ENCODE peak calls at places on chromosomes 16 and 17, in seven cellular contexts. W, Q, N, O, E, X and U are unnamed samples.

GRCh38 chr17:29347831-29348281 is 42.3 kb upstream of the TAOK1 start:
- DNase-seq in W (no peak), Q (no peak), N (no peak), O (no peak), E (no peak), X (no peak), U (no peak)

GRCh38 chr16:50213939-50214519 is 52.3 kb upstream of the ADCY7 start:
- DNase-seq in W (no peak), Q (peak), N (no peak), O (peak), E (no peak), X (no peak), U (no peak)

GRCh38 chr17:72749119-72749572 is 343.3 kb downstream of the SLC39A11 start:
- DNase-seq in W (no peak), Q (no peak), N (no peak), O (no peak), E (no peak), X (no peak), U (no peak)

GRCh38 chr16:58219432-58219831 is 21.5 kb upstream of the CSNK2A2 start:
- DNase-seq in W (no peak), Q (no peak), N (no peak), O (no peak), E (no peak), X (no peak), U (no peak)

GRCh38 chr17:62626719-62627218 is 701 bp upstream of the MRC2 start:
- DNase-seq in W (no peak), Q (peak), N (peak), O (no peak), E (peak), X (peak), U (peak)

GRCh38 chr17:44828919-44829557 is 1.0 kb downstream of the GJC1 start:
- DNase-seq in W (no peak), Q (no peak), N (no peak), O (no peak), E (no peak), X (no peak), U (peak)

GRCh38 chr16:88456356-88457292 is 3.5 kb downstream of the ZFPM1 start:
- DNase-seq in W (no peak), Q (no peak), N (no peak), O (no peak), E (no peak), X (no peak), U (no peak)

GRCh38 chr17:38861399-38861843 is 7.9 kb upstream of the RPL23 start:
- DNase-seq in W (no peak), Q (peak), N (no peak), O (peak), E (no peak), X (no peak), U (no peak)

GRCh38 chr17:38898812-38899348 is 26.5 kb upstream of the LASP1NB start:
- DNase-seq in W (no peak), Q (no peak), N (no peak), O (peak), E (no peak), X (no peak), U (no peak)

GRCh38 chr17:64004903-64005733 is 7.0 kb downstream of the PRR29 start:
- DNase-seq in W (no peak), Q (no peak), N (peak), O (no peak), E (no peak), X (peak), U (peak)

GRCh38 chr16:12188674-12189249 is 212.2 kb downstream of the SNX29 start:
- DNase-seq in W (no peak), Q (no peak), N (no peak), O (no peak), E (no peak), X (no peak), U (no peak)

GRCh38 chr17:73151888-73152633 is 12.7 kb upstream of the SSTR2 start:
- DNase-seq in W (no peak), Q (no peak), N (no peak), O (peak), E (no peak), X (no peak), U (no peak)

GRCh38 chr16:2184346-2184745 is 12.1 kb downstream of the CASKIN1 start:
- DNase-seq in W (no peak), Q (no peak), N (no peak), O (no peak), E (no peak), X (no peak), U (no peak)

GRCh38 chr16:61946019-61946418 is 90.2 kb downstream of the CDH8 start:
- DNase-seq in W (no peak), Q (peak), N (no peak), O (no peak), E (no peak), X (no peak), U (no peak)

GRCh38 chr16:70656712-70657263 is 10.4 kb downstream of the IL34 start:
- DNase-seq in W (no peak), Q (peak), N (no peak), O (no peak), E (no peak), X (no peak), U (no peak)

GRCh38 chr17:55430531-55431228 is 9.0 kb upstream of the MMD start:
- DNase-seq in W (no peak), Q (no peak), N (no peak), O (no peak), E (no peak), X (no peak), U (no peak)

GRCh38 chr16:1972490-1972877 is 631 bp downstream of the TBL3 start:
- DNase-seq in W (no peak), Q (peak), N (no peak), O (no peak), E (no peak), X (no peak), U (no peak)

GRCh38 chr17:21453144-21453982 is 77.2 kb downstream of the KCNJ12 start:
- DNase-seq in W (no peak), Q (no peak), N (no peak), O (no peak), E (no peak), X (no peak), U (no peak)

GRCh38 chr17:40323731-40324650 is 15.0 kb downstream of the RARA start:
- DNase-seq in W (no peak), Q (no peak), N (peak), O (peak), E (no peak), X (peak), U (peak)

GRCh38 chr16:84355149-84355548 is 13.2 kb upstream of the ATP2C2 start:
- DNase-seq in W (no peak), Q (no peak), N (no peak), O (no peak), E (no peak), X (no peak), U (no peak)

GRCh38 chr16:20393801-20394637 is 10.5 kb downstream of the PDILT start:
- DNase-seq in W (no peak), Q (no peak), N (peak), O (no peak), E (no peak), X (no peak), U (no peak)

GRCh38 chr17:78130439-78131101 is at the start of gene TMC8:
- DNase-seq in W (no peak), Q (no peak), N (no peak), O (peak), E (no peak), X (no peak), U (no peak)

GRCh38 chr17:49247949-49248348 is 17.4 kb upstream of the PHOSPHO1 start:
- DNase-seq in W (no peak), Q (no peak), N (no peak), O (no peak), E (no peak), X (no peak), U (no peak)

GRCh38 chr16:75377971-75378386 is 55.3 kb downstream of the CFDP1 start:
- DNase-seq in W (peak), Q (peak), N (no peak), O (peak), E (peak), X (no peak), U (no peak)

GRCh38 chr17:80082403-80083135 is 18.8 kb upstream of the GAA start:
- DNase-seq in W (peak), Q (peak), N (peak), O (peak), E (peak), X (peak), U (peak)

GRCh38 chr17:2700491-2701141 is 10.9 kb downstream of the CLUH start:
- DNase-seq in W (no peak), Q (no peak), N (peak), O (no peak), E (no peak), X (peak), U (no peak)

GRCh38 chr16:25041437-25041836 is 26.3 kb upstream of the ARHGAP17 start:
- DNase-seq in W (no peak), Q (no peak), N (no peak), O (no peak), E (no peak), X (no peak), U (no peak)

GRCh38 chr17:32275060-32276042 is 9.7 kb downstream of the RHBDL3 start:
- DNase-seq in W (peak), Q (peak), N (no peak), O (no peak), E (no peak), X (no peak), U (no peak)

GRCh38 chr17:798246-798645 is 16.1 kb downstream of the MRM3 start:
- DNase-seq in W (no peak), Q (no peak), N (no peak), O (no peak), E (no peak), X (no peak), U (no peak)
- TF ChIP-seq CTCF in W (no peak), Q (no peak), N (no peak), O (no peak), E (no peak), X (no peak), U (no peak)

GRCh38 chr16:53768593-53768992 is 64.6 kb downstream of the FTO start:
- DNase-seq in W (no peak), Q (no peak), N (no peak), O (no peak), E (peak), X (no peak), U (no peak)
- TF ChIP-seq CTCF in W (no peak), Q (no peak), N (no peak), O (no peak), E (no peak), X (no peak), U (no peak)

DNA sequence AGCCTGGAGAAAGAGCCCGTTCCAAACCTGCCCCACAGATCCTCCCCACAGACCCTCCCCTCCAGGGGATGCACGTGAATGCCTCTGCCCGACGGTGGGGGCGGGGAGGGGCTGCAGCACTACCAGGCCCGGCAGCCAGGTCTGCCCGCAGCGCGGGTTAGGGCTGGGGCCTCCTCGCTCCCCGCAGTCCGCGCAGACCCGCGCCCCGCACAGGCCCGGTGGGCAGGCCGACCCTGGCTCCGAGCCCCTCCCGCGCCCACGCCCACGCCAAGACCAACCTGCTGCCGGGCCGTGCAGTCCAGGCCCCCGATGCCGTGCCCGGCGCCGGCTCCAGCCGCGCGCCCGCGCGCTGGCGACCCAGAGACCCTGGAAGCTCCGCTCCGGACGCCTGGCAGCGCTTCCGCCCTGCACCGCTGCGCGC is at the start of gene RPUSD1:
- DNase-seq in W (no peak), Q (peak), N (no peak), O (peak), E (no peak), X (no peak), U (no peak)
- TF ChIP-seq CTCF in W (no peak), Q (no peak), N (no peak), O (no peak), E (no peak), X (no peak), U (no peak)

GRCh38 chr17:57959929-57960328 is 4.7 kb upstream of the CUEDC1 start:
- DNase-seq in W (no peak), Q (no peak), N (no peak), O (no peak), E (no peak), X (peak), U (no peak)
- TF ChIP-seq CTCF in W (no peak), Q (no peak), N (no peak), O (no peak), E (no peak), X (no peak), U (no peak)